ENCODE peak calls at places on chromosome 16, in six cellular contexts. One of them, this sample, is unnamed.

GRCh38 chr16:979859-980594 is 1.5 kb upstream of the SOX8 start:
- DNase-seq in lower leg skin: no peak
- DNase-seq in foreskin fibroblast: no peak
- DNase-seq in heart left ventricle: no peak
- DNase-seq in cardiac fibroblast: no peak
- DNase-seq in K562: no peak
- DNase-seq in this sample: no peak

GRCh38 chr16:89037261-89038152 is 56.1 kb upstream of the ACSF3 start:
- DNase-seq in lower leg skin: no peak
- DNase-seq in foreskin fibroblast: peak; percentile 56
- DNase-seq in heart left ventricle: peak; percentile 45
- DNase-seq in cardiac fibroblast: peak; percentile 40
- DNase-seq in K562: peak; percentile 76
- DNase-seq in this sample: peak; percentile 52

GRCh38 chr16:58222532-58223316 is 24.8 kb upstream of the CSNK2A2 start:
- DNase-seq in lower leg skin: no peak
- DNase-seq in foreskin fibroblast: peak; percentile 53
- DNase-seq in heart left ventricle: peak; percentile 28
- DNase-seq in cardiac fibroblast: peak; percentile 7
- DNase-seq in K562: no peak
- DNase-seq in this sample: peak; percentile 45

GRCh38 chr16:84829168-84829965 is 9.6 kb downstream of the CRISPLD2 start:
- DNase-seq in lower leg skin: no peak
- DNase-seq in foreskin fibroblast: peak; percentile 90
- DNase-seq in heart left ventricle: no peak
- DNase-seq in cardiac fibroblast: peak; percentile 92
- DNase-seq in K562: no peak
- DNase-seq in this sample: peak; percentile 88

GRCh38 chr16:48365030-48365600 is 20.1 kb downstream of the SIAH1 start:
- DNase-seq in lower leg skin: no peak
- DNase-seq in foreskin fibroblast: no peak
- DNase-seq in heart left ventricle: no peak
- DNase-seq in cardiac fibroblast: no peak
- DNase-seq in K562: peak; percentile 15
- DNase-seq in this sample: peak; percentile 25

GRCh38 chr16:63337264-63337663 is 1301.0 kb upstream of the CDH8 start:
- DNase-seq in lower leg skin: no peak
- DNase-seq in foreskin fibroblast: no peak
- DNase-seq in heart left ventricle: no peak
- DNase-seq in cardiac fibroblast: no peak
- DNase-seq in K562: no peak
- DNase-seq in this sample: no peak

GRCh38 chr16:24291932-24292331 is 35.8 kb downstream of the CACNG3 start:
- DNase-seq in lower leg skin: no peak
- DNase-seq in foreskin fibroblast: no peak
- DNase-seq in heart left ventricle: no peak
- DNase-seq in cardiac fibroblast: no peak
- DNase-seq in K562: no peak
- DNase-seq in this sample: no peak

GRCh38 chr16:61823326-61823725 is 212.9 kb downstream of the CDH8 start:
- DNase-seq in lower leg skin: no peak
- DNase-seq in foreskin fibroblast: no peak
- DNase-seq in heart left ventricle: no peak
- DNase-seq in cardiac fibroblast: no peak
- DNase-seq in K562: no peak
- DNase-seq in this sample: no peak

GRCh38 chr16:81060576-81061306 is 16.3 kb downstream of the C16orf46 start:
- DNase-seq in lower leg skin: no peak
- DNase-seq in foreskin fibroblast: no peak
- DNase-seq in heart left ventricle: no peak
- DNase-seq in cardiac fibroblast: no peak
- DNase-seq in K562: no peak
- DNase-seq in this sample: no peak

GRCh38 chr16:87535457-87535854 is 42.6 kb upstream of the ZCCHC14 start:
- DNase-seq in lower leg skin: no peak
- DNase-seq in foreskin fibroblast: no peak
- DNase-seq in heart left ventricle: no peak
- DNase-seq in cardiac fibroblast: no peak
- DNase-seq in K562: no peak
- DNase-seq in this sample: no peak

GRCh38 chr16:30023586-30023985 is 588 bp downstream of the C16orf92 start:
- DNase-seq in lower leg skin: no peak
- DNase-seq in foreskin fibroblast: no peak
- DNase-seq in heart left ventricle: no peak
- DNase-seq in cardiac fibroblast: no peak
- DNase-seq in K562: no peak
- DNase-seq in this sample: no peak

GRCh38 chr16:17555176-17555575 is 84.4 kb upstream of the XYLT1 start:
- DNase-seq in lower leg skin: no peak
- DNase-seq in foreskin fibroblast: peak; percentile 68
- DNase-seq in heart left ventricle: no peak
- DNase-seq in cardiac fibroblast: peak; percentile 23
- DNase-seq in K562: no peak
- DNase-seq in this sample: peak; percentile 44

GRCh38 chr16:1141201-1141600 is 11.7 kb upstream of the CACNA1H start:
- DNase-seq in lower leg skin: no peak
- DNase-seq in foreskin fibroblast: no peak
- DNase-seq in heart left ventricle: no peak
- DNase-seq in cardiac fibroblast: no peak
- DNase-seq in K562: no peak
- DNase-seq in this sample: no peak

GRCh38 chr16:57479422-57480126 is 6.7 kb downstream of the DOK4 start:
- DNase-seq in lower leg skin: no peak
- DNase-seq in foreskin fibroblast: peak; percentile 85
- DNase-seq in heart left ventricle: no peak
- DNase-seq in cardiac fibroblast: peak; percentile 81
- DNase-seq in K562: no peak
- DNase-seq in this sample: peak; percentile 58

GRCh38 chr16:23729503-23730424 is 16.7 kb upstream of the ERN2 start:
- DNase-seq in lower leg skin: no peak
- DNase-seq in foreskin fibroblast: peak; percentile 64
- DNase-seq in heart left ventricle: no peak
- DNase-seq in cardiac fibroblast: peak; percentile 73
- DNase-seq in K562: peak; percentile 74
- DNase-seq in this sample: peak; percentile 84

GRCh38 chr16:81647527-81647926 is 131.6 kb upstream of the PLCG2 start:
- DNase-seq in lower leg skin: no peak
- DNase-seq in foreskin fibroblast: peak; percentile 81
- DNase-seq in heart left ventricle: no peak
- DNase-seq in cardiac fibroblast: no peak
- DNase-seq in K562: no peak
- DNase-seq in this sample: peak; percentile 30

GRCh38 chr16:57283956-57284205 is 591 bp downstream of the PLLP start:
- DNase-seq in lower leg skin: no peak
- DNase-seq in foreskin fibroblast: no peak
- DNase-seq in heart left ventricle: no peak
- DNase-seq in cardiac fibroblast: no peak
- DNase-seq in K562: no peak
- DNase-seq in this sample: no peak

GRCh38 chr16:22214893-22215292 is 8.8 kb downstream of the EEF2K start:
- DNase-seq in lower leg skin: no peak
- DNase-seq in foreskin fibroblast: no peak
- DNase-seq in heart left ventricle: no peak
- DNase-seq in cardiac fibroblast: no peak
- DNase-seq in K562: peak; percentile 76
- DNase-seq in this sample: no peak

GRCh38 chr16:65648111-65648510 is 526.2 kb upstream of the CDH11 start:
- DNase-seq in lower leg skin: no peak
- DNase-seq in foreskin fibroblast: no peak
- DNase-seq in heart left ventricle: no peak
- DNase-seq in cardiac fibroblast: no peak
- DNase-seq in K562: no peak
- DNase-seq in this sample: no peak

GRCh38 chr16:1152651-1153259 is at the start of gene CACNA1H:
- DNase-seq in lower leg skin: no peak
- DNase-seq in foreskin fibroblast: peak; percentile 36
- DNase-seq in heart left ventricle: peak; percentile 40
- DNase-seq in cardiac fibroblast: no peak
- DNase-seq in K562: peak; percentile 95
- DNase-seq in this sample: no peak

DNA sequence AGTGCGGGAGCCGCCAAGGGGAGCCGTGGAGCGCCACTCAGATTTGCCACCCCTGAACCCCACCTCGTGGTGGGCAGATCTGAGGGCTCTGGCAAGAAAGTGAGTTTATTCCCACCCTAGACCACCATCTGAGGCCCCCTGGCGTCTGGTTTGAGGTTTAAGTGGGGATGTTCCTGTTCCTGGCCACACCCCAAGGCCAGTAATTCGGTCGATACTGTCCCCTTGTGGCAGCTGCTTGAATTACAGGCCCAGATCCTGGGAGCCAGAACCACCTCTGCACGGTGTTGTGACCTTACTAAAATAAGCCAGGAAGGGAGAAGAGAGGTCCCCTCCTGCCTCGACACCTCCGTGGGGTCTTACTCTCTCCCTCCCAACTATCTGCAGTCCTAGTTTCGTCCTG is 3.3 kb upstream of the LAT start:
- DNase-seq in lower leg skin: no peak
- DNase-seq in foreskin fibroblast: peak; percentile 36
- DNase-seq in heart left ventricle: no peak
- DNase-seq in cardiac fibroblast: no peak
- DNase-seq in K562: peak; percentile 71
- DNase-seq in this sample: peak; percentile 8
- TF ChIP-seq CTCF in lower leg skin: no peak
- TF ChIP-seq CTCF in foreskin fibroblast: peak; percentile 60
- TF ChIP-seq CTCF in heart left ventricle: no peak
- TF ChIP-seq CTCF in cardiac fibroblast: peak; percentile 84
- TF ChIP-seq CTCF in K562: peak; percentile 93
- TF ChIP-seq CTCF in this sample: peak; percentile 71

GRCh38 chr16:8949536-8950418 is 13.9 kb downstream of the USP7 start:
- DNase-seq in lower leg skin: no peak
- DNase-seq in foreskin fibroblast: no peak
- DNase-seq in heart left ventricle: no peak
- DNase-seq in cardiac fibroblast: no peak
- DNase-seq in K562: no peak
- DNase-seq in this sample: no peak
- H3K4me3 ChIP-seq in lower leg skin: no peak overlapping the region
- H3K4me3 ChIP-seq in foreskin fibroblast: no peak overlapping the region
- H3K4me3 ChIP-seq in heart left ventricle: no peak overlapping the region
- H3K4me3 ChIP-seq in cardiac fibroblast: no peak overlapping the region
- H3K4me3 ChIP-seq in K562: no peak overlapping the region
- H3K4me3 ChIP-seq in this sample: no peak overlapping the region

GRCh38 chr16:86443508-86444130 is 66.7 kb upstream of the FOXF1 start:
- DNase-seq in lower leg skin: no peak
- DNase-seq in foreskin fibroblast: no peak
- DNase-seq in heart left ventricle: no peak
- DNase-seq in cardiac fibroblast: no peak
- DNase-seq in K562: no peak
- DNase-seq in this sample: no peak
- TF ChIP-seq CTCF in lower leg skin: peak; percentile 36
- TF ChIP-seq CTCF in foreskin fibroblast: no peak
- TF ChIP-seq CTCF in heart left ventricle: no peak
- TF ChIP-seq CTCF in cardiac fibroblast: no peak
- TF ChIP-seq CTCF in K562: no peak
- TF ChIP-seq CTCF in this sample: no peak

GRCh38 chr16:3575491-3575890 is 1.7 kb downstream of the NLRC3 start:
- DNase-seq in lower leg skin: no peak
- DNase-seq in foreskin fibroblast: no peak
- DNase-seq in heart left ventricle: no peak
- DNase-seq in cardiac fibroblast: no peak
- DNase-seq in K562: no peak
- DNase-seq in this sample: no peak
- H3K4me3 ChIP-seq in lower leg skin: no peak overlapping the region
- H3K4me3 ChIP-seq in foreskin fibroblast: no peak overlapping the region
- H3K4me3 ChIP-seq in heart left ventricle: no peak overlapping the region
- H3K4me3 ChIP-seq in cardiac fibroblast: no peak overlapping the region
- H3K4me3 ChIP-seq in K562: no peak overlapping the region
- H3K4me3 ChIP-seq in this sample: no peak overlapping the region

This sample was measured in choroid plexus epithelial cell.